ENCODE peak calls at places on chromosomes 13 and 19, in seven cellular contexts. C, B, L, W, N, J and G are unnamed samples.

GRCh38 chr13:26499209-26499601 is 58.3 kb upstream of the WASF3 start:
- DNase-seq in C (no peak), B (no peak), L (no peak), W (no peak), N (peak; percentile 20), J (no peak), G (no peak)

GRCh38 chr19:7013678-7014077 is 7.6 kb downstream of the MBD3L2B start:
- DNase-seq in C (no peak), B (no peak), L (peak; percentile 55), W (no peak), N (no peak), J (no peak), G (no peak)

GRCh38 chr19:30480097-30480496 is 107.9 kb downstream of the ZNF536 start:
- DNase-seq in C (no peak), B (no peak), L (no peak), W (no peak), N (no peak), J (no peak), G (no peak)

GRCh38 chr19:54096642-54097106 is 3.9 kb downstream of the OSCAR start:
- DNase-seq in C (no peak), B (no peak), L (no peak), W (no peak), N (peak; percentile 22), J (no peak), G (peak; percentile 25)

GRCh38 chr19:45528744-45529453 is 21.6 kb downstream of the VASP start:
- DNase-seq in C (no peak), B (peak; percentile 49), L (peak; percentile 93), W (no peak), N (peak; percentile 51), J (no peak), G (no peak)

GRCh38 chr13:99895999-99896695 is 75.4 kb downstream of the ZIC5 start:
- DNase-seq in C (no peak), B (no peak), L (no peak), W (no peak), N (no peak), J (no peak), G (no peak)

GRCh38 chr13:101019126-101019525 is 344.5 kb upstream of the TMTC4 start:
- DNase-seq in C (peak; percentile 3), B (no peak), L (no peak), W (no peak), N (no peak), J (no peak), G (no peak)

GRCh38 chr19:12801466-12802266 is at the start of the genes PRDX2 and THSD8:
- DNase-seq in C (no peak), B (peak; percentile 84), L (peak; percentile 79), W (peak; percentile 73), N (peak; percentile 71), J (no peak), G (no peak)

GRCh38 chr19:50547385-50548190 is 20.6 kb downstream of the LRRC4B start:
- DNase-seq in C (no peak), B (no peak), L (no peak), W (no peak), N (no peak), J (no peak), G (no peak)

GRCh38 chr13:95530178-95530577 is 22.3 kb upstream of the CLDN10 start:
- DNase-seq in C (peak; percentile 49), B (no peak), L (peak; percentile 73), W (no peak), N (no peak), J (no peak), G (no peak)

GRCh38 chr19:45863840-45864628 is at the start of gene FOXA3:
- DNase-seq in C (no peak), B (peak; percentile 71), L (no peak), W (peak; percentile 42), N (peak; percentile 92), J (no peak), G (no peak)

GRCh38 chr13:110942248-110942981 is 27.5 kb upstream of the ANKRD10 start:
- DNase-seq in C (no peak), B (no peak), L (no peak), W (no peak), N (no peak), J (no peak), G (no peak)

GRCh38 chr19:46976845-46977320 is 42.8 kb upstream of the NPAS1 start:
- DNase-seq in C (no peak), B (no peak), L (no peak), W (no peak), N (peak; percentile 45), J (no peak), G (no peak)

GRCh38 chr19:40355975-40356680 is 7.6 kb downstream of the PLD3 start:
- DNase-seq in C (no peak), B (no peak), L (no peak), W (no peak), N (no peak), J (no peak), G (no peak)

GRCh38 chr13:106906431-106906996 is 338.6 kb upstream of the ARGLU1 start:
- DNase-seq in C (no peak), B (no peak), L (no peak), W (no peak), N (no peak), J (no peak), G (no peak)

GRCh38 chr13:45909724-45910123 is 58.2 kb upstream of the SIAH3 start:
- DNase-seq in C (no peak), B (no peak), L (no peak), W (no peak), N (no peak), J (no peak), G (no peak)

DNA sequence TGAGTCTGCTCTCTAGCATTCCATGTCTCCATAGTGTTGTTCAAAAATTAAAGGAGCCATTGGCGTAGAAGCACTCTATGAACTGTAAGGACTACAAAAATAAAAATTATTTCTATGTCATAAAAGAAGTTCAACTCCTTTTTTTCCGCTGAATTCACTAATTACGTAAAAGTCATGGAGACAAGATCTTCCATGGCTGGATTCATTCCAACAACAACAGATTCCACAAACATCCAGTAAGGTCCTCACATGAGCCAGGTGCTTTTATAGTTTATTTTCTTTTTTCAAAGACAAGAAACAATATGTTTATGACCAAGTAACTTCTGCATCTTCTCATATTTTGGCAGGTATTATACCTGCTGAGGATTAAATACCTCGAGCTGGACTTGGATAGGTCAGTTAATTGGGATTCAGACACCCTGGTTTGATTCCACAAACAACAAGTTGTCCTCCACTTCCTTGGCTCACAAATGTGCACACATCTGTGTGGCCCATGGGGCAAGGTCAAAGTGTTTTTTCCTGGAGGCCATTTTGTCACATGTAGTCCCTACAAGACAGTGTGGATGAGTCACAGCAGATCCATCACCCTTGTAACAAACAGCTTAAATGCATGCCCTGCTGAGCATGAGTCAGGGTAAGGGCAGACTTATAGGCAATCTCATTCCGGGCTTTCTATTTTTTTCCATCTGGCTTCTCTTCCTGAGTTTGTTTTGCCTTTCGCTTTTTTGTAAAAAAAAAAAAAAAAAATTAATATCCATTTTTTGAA is 475.6 kb downstream of the COG6 start:
- DNase-seq in C (no peak), B (no peak), L (peak; percentile 19), W (no peak), N (no peak), J (no peak), G (no peak)
- TF ChIP-seq CTCF in C (no peak), B (no peak), L (no peak), W (no peak), N (no peak), J (no peak), G (no peak)

DNA sequence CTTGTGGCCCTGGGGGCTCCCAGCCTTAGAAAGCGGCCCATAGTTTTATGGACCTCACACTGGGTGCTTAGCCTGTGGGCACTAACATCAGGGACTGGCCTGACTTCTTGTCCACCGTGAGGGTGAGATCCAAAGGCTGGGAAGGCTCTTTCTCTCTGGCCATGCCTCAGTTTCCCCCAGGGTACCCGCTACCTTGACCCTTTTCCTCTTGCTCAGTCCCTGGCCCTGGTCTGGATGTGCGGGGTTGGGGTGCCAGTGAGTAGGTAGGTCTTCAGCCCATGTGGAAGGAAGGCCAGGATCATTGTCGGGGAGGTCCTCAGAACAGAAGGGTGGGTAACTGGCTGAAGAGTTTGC is 1.6 kb upstream of the TMEM161A start:
- DNase-seq in C (no peak), B (no peak), L (no peak), W (no peak), N (no peak), J (no peak), G (no peak)
- TF ChIP-seq CTCF in C (no peak), B (no peak), L (peak; percentile 72), W (peak; percentile 34), N (no peak), J (no peak), G (no peak)

DNA sequence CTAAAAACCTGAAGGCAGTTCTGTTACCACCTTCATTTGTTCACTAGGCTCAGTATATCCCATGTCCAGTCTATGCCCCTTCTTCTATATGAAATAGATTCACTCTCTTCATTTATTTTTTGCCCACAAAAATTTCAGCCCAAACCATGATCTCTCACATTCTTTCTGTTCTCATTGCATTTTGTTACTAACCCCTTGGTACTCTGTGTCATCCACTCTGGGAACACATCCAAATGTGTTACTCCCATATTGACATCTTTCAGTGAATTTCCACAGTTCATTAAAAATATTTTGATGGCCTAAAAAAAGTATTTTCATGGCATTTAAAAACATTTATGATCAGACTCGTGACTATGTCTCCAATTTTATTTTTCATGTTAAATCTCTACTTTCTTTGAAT is 378.9 kb downstream of the SLITRK1 start:
- DNase-seq in C (peak; percentile 28), B (no peak), L (no peak), W (no peak), N (no peak), J (no peak), G (no peak)
- TF ChIP-seq CTCF in C (no peak), B (no peak), L (no peak), W (no peak), N (no peak), J (no peak), G (no peak)

GRCh38 chr13:41652735-41653361 is 195.5 kb downstream of the RGCC start:
- DNase-seq in C (peak; percentile 68), B (no peak), L (peak; percentile 41), W (peak; percentile 40), N (peak; percentile 34), J (no peak), G (peak; percentile 45)

GRCh38 chr13:41660426-41660825 is 203.1 kb downstream of the RGCC start:
- DNase-seq in C (no peak), B (no peak), L (no peak), W (no peak), N (no peak), J (no peak), G (no peak)

GRCh38 chr13:41654800-41655199 is 197.4 kb downstream of the RGCC start:
- DNase-seq in C (no peak), B (no peak), L (no peak), W (no peak), N (no peak), J (no peak), G (no peak)

GRCh38 chr13:41655997-41656396 is 198.6 kb downstream of the RGCC start:
- DNase-seq in C (no peak), B (no peak), L (no peak), W (no peak), N (no peak), J (no peak), G (no peak)

DNA sequence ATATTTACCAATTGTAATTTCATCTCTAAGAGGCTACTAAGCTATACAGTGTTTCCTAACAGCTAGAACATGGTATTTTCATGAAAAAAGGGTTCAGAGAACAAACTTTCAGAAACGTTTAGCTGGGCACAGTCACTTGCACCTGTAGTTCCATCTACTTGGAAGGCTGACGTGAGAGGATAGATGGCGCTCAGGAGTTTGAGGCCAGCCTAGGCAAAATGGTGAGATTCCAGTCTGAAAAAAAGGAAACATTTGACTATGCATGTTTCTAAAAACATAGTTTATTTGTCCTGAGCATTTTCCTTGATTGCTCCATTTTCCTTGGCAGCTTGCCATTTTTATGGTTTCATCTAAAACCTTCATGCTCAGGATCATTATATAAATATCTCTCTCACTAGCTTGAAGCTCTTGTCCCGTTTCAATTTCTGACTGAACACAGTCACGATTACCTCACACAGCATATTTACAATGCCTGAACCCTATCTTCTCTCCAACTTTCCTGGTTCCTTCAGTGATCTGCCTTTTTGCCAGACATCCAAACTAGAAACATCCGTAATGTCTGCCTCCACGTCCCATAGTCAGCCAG is 200.8 kb downstream of the RGCC start:
- DNase-seq in C (peak; percentile 65), B (no peak), L (no peak), W (no peak), N (no peak), J (no peak), G (peak; percentile 85)
- TF ChIP-seq CTCF in C (no peak), B (no peak), L (no peak), W (no peak), N (no peak), J (peak; percentile 6), G (peak; percentile 35)